ENCODE peak calls at places on chromosomes 12 and 14, in six cellular contexts. C, F, D, A, P and U are unnamed samples.

GRCh38 chr12:75656650-75657049 is 145.2 kb upstream of the KRR1 start:
- DNase-seq in D (no peak), C (no peak), F (peak), P (peak), A (no peak), U (no peak)

GRCh38 chr14:60381909-60382308 is 104.0 kb downstream of the C14orf39 start:
- DNase-seq in C (no peak), D (no peak), A (no peak), F (no peak), P (no peak), U (no peak)

GRCh38 chr12:75892779-75893408 is 138.7 kb downstream of the PHLDA1 start:
- DNase-seq in P (peak), A (no peak), D (no peak), F (no peak), C (no peak), U (no peak)

GRCh38 chr12:11652351-11653040 is 3.0 kb downstream of the ETV6 start:
- DNase-seq in F (no peak), D (peak), C (no peak), A (no peak), P (peak), U (no peak)

GRCh38 chr12:100058482-100059029 is 73.8 kb upstream of the ANKS1B start:
- DNase-seq in A (no peak), F (no peak), P (peak), C (no peak), D (no peak), U (no peak)

GRCh38 chr12:105025890-105026289 is 39.8 kb downstream of the NOPCHAP1 start:
- DNase-seq in D (no peak), P (peak), A (no peak), C (no peak), F (no peak), U (peak)

GRCh38 chr12:93767524-93767863 is 90.3 kb downstream of the CRADD start:
- DNase-seq in A (no peak), D (no peak), F (no peak), P (no peak), C (no peak), U (no peak)

GRCh38 chr12:27924350-27925140 is 48.0 kb downstream of the PTHLH start:
- DNase-seq in C (no peak), D (no peak), P (no peak), F (no peak), A (no peak), U (no peak)

GRCh38 chr14:78070344-78070743 is 99.8 kb upstream of the NRXN3 start:
- DNase-seq in D (no peak), P (no peak), A (no peak), C (no peak), F (no peak), U (no peak)

GRCh38 chr14:81655423-81656314 is 122.0 kb upstream of the SEL1L start:
- DNase-seq in C (no peak), P (no peak), A (no peak), D (peak), F (no peak), U (peak)

GRCh38 chr14:39339003-39339402 is 93.2 kb downstream of the FBXO33 start:
- DNase-seq in F (no peak), C (no peak), A (no peak), P (no peak), D (no peak), U (no peak)

GRCh38 chr12:90801776-90802175 is 153.2 kb downstream of the CCER1 start:
- DNase-seq in C (no peak), D (no peak), P (peak), F (no peak), A (no peak), U (no peak)

GRCh38 chr12:53053223-53054111 is 3.6 kb downstream of the TNS2 start:
- DNase-seq in P (no peak), F (peak), D (peak), C (no peak), A (no peak), U (peak)

GRCh38 chr14:49970474-49971147 is 77.7 kb downstream of the ARF6 start:
- DNase-seq in D (peak), A (no peak), P (peak), C (no peak), F (no peak), U (no peak)

GRCh38 chr12:122984612-122985358 is 4.3 kb downstream of the ARL6IP4 start:
- DNase-seq in C (no peak), P (peak), D (no peak), F (no peak), A (no peak), U (no peak)

GRCh38 chr14:92253381-92253894 is 69.5 kb upstream of the SLC24A4 start:
- DNase-seq in D (no peak), A (no peak), P (no peak), C (no peak), F (no peak), U (no peak)

GRCh38 chr14:99537399-99537798 is 56.2 kb downstream of the CCNK start:
- DNase-seq in C (peak), A (no peak), P (peak), D (no peak), F (no peak), U (no peak)

GRCh38 chr12:123483602-123484273 is 25.8 kb downstream of the SNRNP35 start:
- DNase-seq in C (no peak), D (peak), F (no peak), A (no peak), P (no peak), U (no peak)

GRCh38 chr12:16881986-16882385 is 276.0 kb upstream of the LMO3 start:
- DNase-seq in F (no peak), P (no peak), D (no peak), C (no peak), A (no peak), U (no peak)

GRCh38 chr12:52415870-52416750 is 10.0 kb upstream of the KRT82 start:
- DNase-seq in P (peak), C (no peak), D (no peak), F (no peak), A (no peak), U (no peak)

GRCh38 chr14:93023039-93023438 is 92.7 kb downstream of the ITPK1 start:
- DNase-seq in F (peak), P (no peak), A (no peak), D (peak), C (no peak), U (no peak)

GRCh38 chr14:50666772-50667490 is 1.2 kb downstream of the SAV1 start:
- DNase-seq in P (peak), F (no peak), C (no peak), A (no peak), D (peak), U (no peak)

GRCh38 chr14:98022541-98023520 is 1225.6 kb downstream of the VRK1 start:
- DNase-seq in D (no peak), C (no peak), P (no peak), A (no peak), F (no peak), U (no peak)

GRCh38 chr12:47844264-47845020 is 24.7 kb upstream of the HDAC7 start:
- DNase-seq in C (no peak), A (no peak), P (peak), D (no peak), F (no peak), U (no peak)

GRCh38 chr14:68394113-68394718 is 398.7 kb downstream of the ZFP36L1 start:
- DNase-seq in D (no peak), C (no peak), P (peak), F (no peak), A (no peak), U (no peak)
- TF ChIP-seq CTCF in D (no peak), C (no peak), P (no peak), F (no peak), A (no peak), U (no peak)

GRCh38 chr14:74848768-74849167 is 27.2 kb downstream of the PROX2 start:
- DNase-seq in F (no peak), A (no peak), C (no peak), P (no peak), D (no peak), U (no peak)

GRCh38 chr14:74846168-74846567 is 29.8 kb downstream of the PROX2 start:
- DNase-seq in A (no peak), C (no peak), D (no peak), P (peak), F (no peak), U (no peak)

GRCh38 chr14:74843653-74844052 is 32.3 kb downstream of the PROX2 start:
- DNase-seq in P (peak), C (no peak), A (no peak), F (no peak), D (no peak), U (no peak)

GRCh38 chr14:74841230-74842207 is 34.4 kb downstream of the PROX2 start:
- DNase-seq in C (no peak), D (peak), P (no peak), A (no peak), F (no peak), U (no peak)

GRCh38 chr14:74846968-74847549 is 28.9 kb downstream of the PROX2 start:
- DNase-seq in A (no peak), D (no peak), P (peak), C (no peak), F (no peak), U (no peak)
- H3K4me3 ChIP-seq in A (no peak), D (no peak), P (no peak), C (no peak), F (no peak), U (no peak)

DNA sequence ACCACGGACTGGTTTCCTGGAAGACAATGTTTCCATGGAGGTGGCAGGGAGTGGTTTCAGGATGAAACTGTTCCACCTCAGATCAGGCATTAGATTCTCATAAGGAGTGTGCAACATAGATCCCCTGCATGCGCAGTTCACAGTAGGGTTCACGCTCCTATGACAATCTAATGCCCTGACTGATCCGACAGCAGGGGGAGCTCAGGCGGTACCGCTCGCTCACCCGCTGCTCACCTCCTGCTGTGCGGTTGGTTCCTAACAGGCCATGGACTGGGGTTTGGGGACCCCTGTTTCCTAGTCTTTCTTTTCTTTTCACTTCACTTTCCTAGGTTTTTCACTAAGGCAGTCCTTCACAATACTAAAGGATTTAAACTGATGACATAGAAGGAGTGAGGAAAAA is 39.6 kb downstream of the GUCY2C start:
- DNase-seq in F (no peak), D (no peak), C (no peak), A (no peak), P (no peak), U (no peak)
- TF ChIP-seq CTCF in F (peak), D (no peak), C (no peak), A (no peak), P (no peak), U (no peak)

GRCh38 chr14:105203057-105203494 is 22.0 kb upstream of the NUDT14 start:
- DNase-seq in A (peak), P (peak), C (peak), F (no peak), D (peak), U (no peak)
- H3K4me3 ChIP-seq in A (no peak), P (no peak), C (no peak), F (no peak), D (no peak), U (no peak)

DNA sequence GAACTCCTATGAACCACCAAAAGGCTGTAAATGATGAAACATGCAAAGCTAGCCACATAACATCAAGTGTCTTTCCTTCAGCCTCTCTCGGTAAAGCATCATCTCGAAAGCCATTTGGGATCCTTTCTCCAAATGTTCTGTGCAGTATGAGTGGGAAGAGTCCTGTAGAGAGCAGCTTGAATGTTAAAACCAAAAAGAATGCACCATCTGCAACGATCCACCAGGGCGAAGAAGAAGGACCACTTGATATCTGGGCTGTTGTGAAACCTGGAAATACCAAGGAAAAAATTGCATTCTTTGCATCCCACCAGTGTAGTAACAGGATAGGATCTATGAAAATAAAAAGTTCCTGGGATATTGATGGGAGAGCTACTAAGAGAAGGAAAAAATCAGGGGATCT is 61.2 kb downstream of the ATG14 start:
- DNase-seq in P (no peak), F (no peak), D (no peak), A (no peak), C (no peak), U (no peak)
- TF ChIP-seq CTCF in P (no peak), F (no peak), D (no peak), A (no peak), C (no peak), U (no peak)

GRCh38 chr12:62263956-62264355 is 3.8 kb downstream of the USP15 start:
- DNase-seq in D (no peak), C (no peak), F (no peak), P (no peak), A (no peak), U (no peak)
- H3K4me3 ChIP-seq in D (no peak), C (no peak), F (no peak), P (no peak), A (no peak), U (no peak)